ENCODE peak calls at places on chromosomes 11 and 22, in five cellular contexts. One of them, this sample, is unnamed.
A peak's percentile ranks its signal among the peaks of the same experiment; 100 is the strongest.

GRCh38 chr11:102111011-102111786 is 952 bp downstream of the YAP1 start:
- DNase-seq in HAP-1: peak; percentile 85
- DNase-seq in body of pancreas: peak; percentile 74
- DNase-seq in K562: no peak
- DNase-seq in spleen: no peak
- DNase-seq in this sample: peak; percentile 89

GRCh38 chr11:13258855-13259254 is 18.7 kb upstream of the BMAL1 start:
- DNase-seq in HAP-1: no peak
- DNase-seq in body of pancreas: no peak
- DNase-seq in K562: no peak
- DNase-seq in spleen: no peak
- DNase-seq in this sample: no peak

GRCh38 chr11:61966673-61967176 is 709 bp downstream of the FTH1 start:
- DNase-seq in HAP-1: no peak
- DNase-seq in body of pancreas: no peak
- DNase-seq in K562: peak; percentile 93
- DNase-seq in spleen: peak; percentile 85
- DNase-seq in this sample: no peak

GRCh38 chr11:47946682-47947575 is 33.4 kb upstream of the PTPRJ start:
- DNase-seq in HAP-1: no peak
- DNase-seq in body of pancreas: peak; percentile 75
- DNase-seq in K562: peak; percentile 90
- DNase-seq in spleen: peak; percentile 75
- DNase-seq in this sample: peak; percentile 64

GRCh38 chr11:17496406-17496805 is 19.8 kb upstream of the ABCC8 start:
- DNase-seq in HAP-1: peak; percentile 5
- DNase-seq in body of pancreas: no peak
- DNase-seq in K562: peak; percentile 10
- DNase-seq in spleen: no peak
- DNase-seq in this sample: no peak

GRCh38 chr11:10044618-10045017 is 249.4 kb downstream of the SBF2 start:
- DNase-seq in HAP-1: no peak
- DNase-seq in body of pancreas: no peak
- DNase-seq in K562: no peak
- DNase-seq in spleen: no peak
- DNase-seq in this sample: no peak

GRCh38 chr11:31412946-31413345 is 43.3 kb downstream of the DNAJC24 start:
- DNase-seq in HAP-1: no peak
- DNase-seq in body of pancreas: no peak
- DNase-seq in K562: no peak
- DNase-seq in spleen: no peak
- DNase-seq in this sample: no peak

GRCh38 chr22:37020192-37020479 is 594 bp downstream of the MPST start:
- DNase-seq in HAP-1: peak; percentile 40
- DNase-seq in body of pancreas: peak; percentile 58
- DNase-seq in K562: peak; percentile 56
- DNase-seq in spleen: no peak
- DNase-seq in this sample: no peak

GRCh38 chr11:30741039-30741550 is 154.9 kb upstream of the MPPED2 start:
- DNase-seq in HAP-1: no peak
- DNase-seq in body of pancreas: no peak
- DNase-seq in K562: no peak
- DNase-seq in spleen: no peak
- DNase-seq in this sample: no peak

GRCh38 chr22:35809816-35810215 is 92.1 kb downstream of the APOL5 start:
- DNase-seq in HAP-1: no peak
- DNase-seq in body of pancreas: no peak
- DNase-seq in K562: no peak
- DNase-seq in spleen: no peak
- DNase-seq in this sample: no peak

GRCh38 chr22:36977401-36977861 is 41.8 kb downstream of the TST start:
- DNase-seq in HAP-1: peak; percentile 37
- DNase-seq in body of pancreas: peak; percentile 59
- DNase-seq in K562: peak; percentile 79
- DNase-seq in spleen: peak; percentile 94
- DNase-seq in this sample: peak; percentile 42

GRCh38 chr22:22099833-22100812 is 117.5 kb upstream of the TOP3B start:
- DNase-seq in HAP-1: peak; percentile 10
- DNase-seq in body of pancreas: no peak
- DNase-seq in K562: peak; percentile 89
- DNase-seq in spleen: no peak
- DNase-seq in this sample: no peak

GRCh38 chr11:60265373-60266214 is 14.9 kb upstream of the MS4A4A start:
- DNase-seq in HAP-1: peak; percentile 63
- DNase-seq in body of pancreas: no peak
- DNase-seq in K562: peak; percentile 62
- DNase-seq in spleen: no peak
- DNase-seq in this sample: no peak

GRCh38 chr11:119318240-119319135 is 1.6 kb upstream of the MCAM start:
- DNase-seq in HAP-1: no peak
- DNase-seq in body of pancreas: peak; percentile 45
- DNase-seq in K562: peak; percentile 89
- DNase-seq in spleen: no peak
- DNase-seq in this sample: no peak
- H3K4me1 ChIP-seq in HAP-1: peaks cover 41% of the 10 kb centered on the region
- H3K4me1 ChIP-seq in body of pancreas: peaks cover 55% of the 10 kb centered on the region
- H3K4me1 ChIP-seq in K562: peaks cover 82% of the 10 kb centered on the region
- H3K4me1 ChIP-seq in spleen: peaks cover 42% of the 10 kb centered on the region
- H3K4me1 ChIP-seq in this sample: peaks cover 17% of the 10 kb centered on the region

DNA sequence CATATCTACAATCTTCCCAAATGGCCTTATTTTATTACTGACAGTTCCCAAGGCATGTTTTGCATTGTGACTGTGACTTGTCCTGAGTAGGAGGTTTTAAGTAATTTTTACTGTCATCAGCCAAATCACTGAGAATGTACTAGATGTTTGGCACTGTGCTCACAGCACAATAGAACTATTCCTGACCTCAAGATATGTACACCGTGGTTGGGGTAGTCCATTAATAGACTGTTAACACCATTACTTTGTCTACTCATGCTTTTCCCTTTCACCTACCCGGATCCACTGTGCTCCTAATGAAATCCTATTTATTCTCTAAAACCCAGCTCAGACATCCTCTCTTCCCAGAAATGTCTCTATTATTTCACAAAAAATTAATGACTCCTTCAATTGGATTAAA is 168.7 kb upstream of the TENM4 start:
- DNase-seq in HAP-1: no peak
- DNase-seq in body of pancreas: no peak
- DNase-seq in K562: no peak
- DNase-seq in spleen: no peak
- DNase-seq in this sample: no peak
- H3K4me1 ChIP-seq in HAP-1: no peaks in the 10 kb centered on the region
- H3K4me1 ChIP-seq in body of pancreas: no peaks in the 10 kb centered on the region
- H3K4me1 ChIP-seq in K562: no peaks in the 10 kb centered on the region
- H3K4me1 ChIP-seq in spleen: no peaks in the 10 kb centered on the region
- H3K4me1 ChIP-seq in this sample: no peaks in the 10 kb centered on the region

GRCh38 chr11:75333807-75334140 is 17.7 kb downstream of the ARRB1 start:
- DNase-seq in HAP-1: no peak
- DNase-seq in body of pancreas: no peak
- DNase-seq in K562: no peak
- DNase-seq in spleen: no peak
- DNase-seq in this sample: no peak

GRCh38 chr11:75334402-75334891 is 17.0 kb downstream of the ARRB1 start:
- DNase-seq in HAP-1: no peak
- DNase-seq in body of pancreas: no peak
- DNase-seq in K562: peak; percentile 70
- DNase-seq in spleen: no peak
- DNase-seq in this sample: no peak

GRCh38 chr11:75333022-75333806 is 18.2 kb downstream of the ARRB1 start:
- DNase-seq in HAP-1: no peak
- DNase-seq in body of pancreas: no peak
- DNase-seq in K562: no peak
- DNase-seq in spleen: no peak
- DNase-seq in this sample: no peak

GRCh38 chr11:75337195-75337654 is 14.2 kb downstream of the ARRB1 start:
- DNase-seq in HAP-1: no peak
- DNase-seq in body of pancreas: no peak
- DNase-seq in K562: peak; percentile 59
- DNase-seq in spleen: no peak
- DNase-seq in this sample: no peak

DNA sequence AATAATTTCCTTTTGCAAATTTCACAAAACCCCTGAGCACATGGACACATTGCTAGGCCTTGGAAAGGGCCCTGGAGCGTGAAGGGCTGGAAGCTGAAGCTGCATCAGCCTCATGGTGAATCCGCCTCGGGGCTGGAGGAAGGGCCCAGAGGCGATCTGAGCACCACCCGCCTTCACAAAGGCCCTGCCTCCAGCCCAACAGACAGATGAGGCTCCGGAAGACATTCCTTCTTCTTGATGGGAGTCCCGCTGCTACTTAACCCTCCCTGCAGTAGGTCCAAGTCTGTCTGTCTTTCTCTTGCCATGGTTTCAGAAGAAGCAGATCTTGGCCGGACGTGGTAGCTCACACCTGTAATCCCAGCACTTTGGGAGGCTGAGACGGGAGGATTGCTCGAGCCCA is 16.5 kb downstream of the ARRB1 start:
- DNase-seq in HAP-1: no peak
- DNase-seq in body of pancreas: peak; percentile 14
- DNase-seq in K562: peak; percentile 51
- DNase-seq in spleen: no peak
- DNase-seq in this sample: no peak
- H3K4me1 ChIP-seq in HAP-1: no peaks in the 10 kb centered on the region
- H3K4me1 ChIP-seq in body of pancreas: peaks cover 49% of the 10 kb centered on the region
- H3K4me1 ChIP-seq in K562: peaks cover 51% of the 10 kb centered on the region
- H3K4me1 ChIP-seq in spleen: peaks cover 54% of the 10 kb centered on the region
- H3K4me1 ChIP-seq in this sample: peaks cover 28% of the 10 kb centered on the region

GRCh38 chr11:65613091-65613928 is 711 bp downstream of the MAP3K11 start:
- DNase-seq in HAP-1: no peak
- DNase-seq in body of pancreas: peak; percentile 65
- DNase-seq in K562: no peak
- DNase-seq in spleen: peak; percentile 88
- DNase-seq in this sample: peak; percentile 50
- H3K4me1 ChIP-seq in HAP-1: peaks cover 9% of the 10 kb centered on the region
- H3K4me1 ChIP-seq in body of pancreas: peaks cover 57% of the 10 kb centered on the region
- H3K4me1 ChIP-seq in K562: peaks cover 70% of the 10 kb centered on the region
- H3K4me1 ChIP-seq in spleen: peaks cover 66% of the 10 kb centered on the region
- H3K4me1 ChIP-seq in this sample: peaks cover 19% of the 10 kb centered on the region

DNA sequence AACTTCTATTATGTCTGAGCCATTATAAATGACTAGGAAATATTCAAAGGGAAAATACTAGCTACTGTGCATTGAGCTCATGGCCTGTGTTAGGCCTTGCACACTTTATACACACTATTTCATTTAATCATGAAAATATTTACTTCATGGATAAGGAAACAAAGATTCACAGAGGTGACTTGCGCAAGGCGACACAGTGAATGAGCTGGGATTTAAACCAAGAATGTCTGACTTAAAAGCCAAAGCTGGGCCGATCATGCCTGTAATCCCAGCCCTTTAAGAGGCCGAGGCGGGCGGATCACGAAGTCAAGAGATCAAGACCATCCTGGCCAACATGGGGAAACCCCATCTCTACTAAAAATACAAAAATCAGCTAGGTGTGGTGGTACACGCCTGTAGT is 231.5 kb downstream of the MIAT start:
- DNase-seq in HAP-1: no peak
- DNase-seq in body of pancreas: no peak
- DNase-seq in K562: no peak
- DNase-seq in spleen: no peak
- DNase-seq in this sample: no peak
- H3K4me1 ChIP-seq in HAP-1: no peaks in the 10 kb centered on the region
- H3K4me1 ChIP-seq in body of pancreas: peaks cover 9% of the 10 kb centered on the region
- H3K4me1 ChIP-seq in K562: no peaks in the 10 kb centered on the region
- H3K4me1 ChIP-seq in spleen: no peaks in the 10 kb centered on the region
- H3K4me1 ChIP-seq in this sample: no peaks in the 10 kb centered on the region

GRCh38 chr22:26648761-26649363 is 8.5 kb upstream of the MIAT start:
- DNase-seq in HAP-1: no peak
- DNase-seq in body of pancreas: no peak
- DNase-seq in K562: no peak
- DNase-seq in spleen: no peak
- DNase-seq in this sample: no peak

GRCh38 chr22:26651840-26652239 is 5.5 kb upstream of the MIAT start:
- DNase-seq in HAP-1: no peak
- DNase-seq in body of pancreas: no peak
- DNase-seq in K562: no peak
- DNase-seq in spleen: no peak
- DNase-seq in this sample: no peak

GRCh38 chr22:26648011-26648497 is 9.3 kb upstream of the MIAT start:
- DNase-seq in HAP-1: peak; percentile 66
- DNase-seq in body of pancreas: no peak
- DNase-seq in K562: no peak
- DNase-seq in spleen: peak; percentile 84
- DNase-seq in this sample: no peak

GRCh38 chr22:26646158-26646557 is 11.2 kb upstream of the MIAT start:
- DNase-seq in HAP-1: no peak
- DNase-seq in body of pancreas: no peak
- DNase-seq in K562: no peak
- DNase-seq in spleen: no peak
- DNase-seq in this sample: no peak

DNA sequence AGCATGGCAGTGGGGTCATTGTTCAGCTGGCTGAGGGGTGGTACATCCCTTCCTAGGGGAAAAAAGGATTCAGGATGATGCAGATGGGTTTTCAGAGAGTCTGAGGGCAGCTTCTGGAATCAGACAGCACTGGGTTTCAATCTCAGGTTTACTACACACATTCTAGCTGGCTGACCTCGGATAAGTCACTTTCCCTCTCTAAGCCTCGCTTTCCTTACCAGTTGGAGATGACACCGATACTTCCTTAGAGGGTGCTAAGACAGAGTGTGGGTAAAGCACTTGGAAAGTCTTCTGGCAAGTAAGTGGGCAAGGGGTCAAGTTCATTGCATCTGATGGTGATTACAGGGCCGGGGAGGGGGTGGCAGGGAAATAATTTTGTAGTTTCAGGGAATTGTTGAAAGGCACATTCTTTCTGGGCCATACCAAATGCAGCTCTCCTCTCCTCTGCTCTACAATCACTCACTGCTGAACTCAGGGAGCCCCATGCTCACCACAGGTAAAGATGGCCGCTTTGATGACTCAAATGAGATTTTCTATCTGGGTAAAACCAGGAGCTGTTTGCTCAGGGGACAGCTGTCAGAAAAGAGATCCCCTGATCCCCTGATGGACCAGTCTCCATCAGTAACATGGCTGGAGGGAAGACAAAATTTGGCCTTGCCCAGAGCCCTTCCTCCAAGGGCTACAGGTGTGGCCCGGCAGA is 6.5 kb upstream of the MIAT start:
- DNase-seq in HAP-1: no peak
- DNase-seq in body of pancreas: no peak
- DNase-seq in K562: no peak
- DNase-seq in spleen: no peak
- DNase-seq in this sample: no peak
- H3K4me1 ChIP-seq in HAP-1: peaks cover 15% of the 10 kb centered on the region
- H3K4me1 ChIP-seq in body of pancreas: no peaks in the 10 kb centered on the region
- H3K4me1 ChIP-seq in K562: peaks cover 11% of the 10 kb centered on the region
- H3K4me1 ChIP-seq in spleen: peaks cover 11% of the 10 kb centered on the region
- H3K4me1 ChIP-seq in this sample: no peaks in the 10 kb centered on the region